ENCODE peak calls at places on chromosomes 11 and 22, in six cellular contexts. One of them, this sample, is unnamed.

GRCh38 chr11:112477152-112477928 is 216.7 kb upstream of the PLET1 start:
- DNase-seq in stimulated activated CD8-positive, alpha-beta memory T cell treated with anti-CD3 and anti-CD28 coated beads, Interleukin-4, amount 100 ng/mL, for 1 hour: no peak
- DNase-seq in AG10803: no peak
- DNase-seq in glutamatergic neuron: no peak
- DNase-seq in cardiac septum: no peak
- DNase-seq in GM03348: no peak
- DNase-seq in this sample: peak

GRCh38 chr22:44667829-44668189 is 34.2 kb upstream of the PRR5 start:
- DNase-seq in stimulated activated CD8-positive, alpha-beta memory T cell treated with anti-CD3 and anti-CD28 coated beads, Interleukin-4, amount 100 ng/mL, for 1 hour: peak
- DNase-seq in AG10803: no peak
- DNase-seq in glutamatergic neuron: no peak
- DNase-seq in cardiac septum: no peak
- DNase-seq in GM03348: peak
- DNase-seq in this sample: no peak

GRCh38 chr11:55942785-55943392 is 6.7 kb upstream of the OR5I1 start:
- DNase-seq in stimulated activated CD8-positive, alpha-beta memory T cell treated with anti-CD3 and anti-CD28 coated beads, Interleukin-4, amount 100 ng/mL, for 1 hour: no peak
- DNase-seq in AG10803: peak
- DNase-seq in glutamatergic neuron: no peak
- DNase-seq in cardiac septum: no peak
- DNase-seq in GM03348: peak
- DNase-seq in this sample: no peak

GRCh38 chr11:35290876-35291275 is 128.5 kb downstream of the SLC1A2 start:
- DNase-seq in stimulated activated CD8-positive, alpha-beta memory T cell treated with anti-CD3 and anti-CD28 coated beads, Interleukin-4, amount 100 ng/mL, for 1 hour: no peak
- DNase-seq in AG10803: no peak
- DNase-seq in glutamatergic neuron: no peak
- DNase-seq in cardiac septum: no peak
- DNase-seq in GM03348: no peak
- DNase-seq in this sample: no peak

GRCh38 chr22:38462960-38463784 is 4.7 kb upstream of the KDELR3 start:
- DNase-seq in stimulated activated CD8-positive, alpha-beta memory T cell treated with anti-CD3 and anti-CD28 coated beads, Interleukin-4, amount 100 ng/mL, for 1 hour: no peak
- DNase-seq in AG10803: no peak
- DNase-seq in glutamatergic neuron: peak
- DNase-seq in cardiac septum: no peak
- DNase-seq in GM03348: no peak
- DNase-seq in this sample: no peak

GRCh38 chr11:7967826-7968225 is 2.6 kb upstream of the NLRP10 start:
- DNase-seq in stimulated activated CD8-positive, alpha-beta memory T cell treated with anti-CD3 and anti-CD28 coated beads, Interleukin-4, amount 100 ng/mL, for 1 hour: no peak
- DNase-seq in AG10803: peak
- DNase-seq in glutamatergic neuron: no peak
- DNase-seq in cardiac septum: no peak
- DNase-seq in GM03348: no peak
- DNase-seq in this sample: no peak

GRCh38 chr11:96095884-96096301 is 172.0 kb upstream of the MTMR2 start:
- DNase-seq in stimulated activated CD8-positive, alpha-beta memory T cell treated with anti-CD3 and anti-CD28 coated beads, Interleukin-4, amount 100 ng/mL, for 1 hour: no peak
- DNase-seq in AG10803: no peak
- DNase-seq in glutamatergic neuron: no peak
- DNase-seq in cardiac septum: no peak
- DNase-seq in GM03348: no peak
- DNase-seq in this sample: no peak

GRCh38 chr11:125925247-125925740 is 20.6 kb upstream of the VSIG10L2 start:
- DNase-seq in stimulated activated CD8-positive, alpha-beta memory T cell treated with anti-CD3 and anti-CD28 coated beads, Interleukin-4, amount 100 ng/mL, for 1 hour: no peak
- DNase-seq in AG10803: no peak
- DNase-seq in glutamatergic neuron: no peak
- DNase-seq in cardiac septum: no peak
- DNase-seq in GM03348: no peak
- DNase-seq in this sample: no peak

GRCh38 chr22:46391486-46392136 is 56.1 kb downstream of the TRMU start:
- DNase-seq in stimulated activated CD8-positive, alpha-beta memory T cell treated with anti-CD3 and anti-CD28 coated beads, Interleukin-4, amount 100 ng/mL, for 1 hour: no peak
- DNase-seq in AG10803: no peak
- DNase-seq in glutamatergic neuron: no peak
- DNase-seq in cardiac septum: no peak
- DNase-seq in GM03348: no peak
- DNase-seq in this sample: no peak

GRCh38 chr22:44244265-44244822 is 63.6 kb downstream of the PARVG start:
- DNase-seq in stimulated activated CD8-positive, alpha-beta memory T cell treated with anti-CD3 and anti-CD28 coated beads, Interleukin-4, amount 100 ng/mL, for 1 hour: no peak
- DNase-seq in AG10803: no peak
- DNase-seq in glutamatergic neuron: no peak
- DNase-seq in cardiac septum: no peak
- DNase-seq in GM03348: no peak
- DNase-seq in this sample: no peak

GRCh38 chr22:49206281-49206680 is 621.4 kb downstream of the BRD1 start:
- DNase-seq in stimulated activated CD8-positive, alpha-beta memory T cell treated with anti-CD3 and anti-CD28 coated beads, Interleukin-4, amount 100 ng/mL, for 1 hour: no peak
- DNase-seq in AG10803: no peak
- DNase-seq in glutamatergic neuron: no peak
- DNase-seq in cardiac septum: no peak
- DNase-seq in GM03348: no peak
- DNase-seq in this sample: no peak

GRCh38 chr11:61138940-61139339 is 22.3 kb downstream of the VPS37C start:
- DNase-seq in stimulated activated CD8-positive, alpha-beta memory T cell treated with anti-CD3 and anti-CD28 coated beads, Interleukin-4, amount 100 ng/mL, for 1 hour: no peak
- DNase-seq in AG10803: peak
- DNase-seq in glutamatergic neuron: peak
- DNase-seq in cardiac septum: no peak
- DNase-seq in GM03348: peak
- DNase-seq in this sample: no peak

GRCh38 chr11:279966-280761 is 2.0 kb downstream of the NLRP6 start:
- DNase-seq in stimulated activated CD8-positive, alpha-beta memory T cell treated with anti-CD3 and anti-CD28 coated beads, Interleukin-4, amount 100 ng/mL, for 1 hour: no peak
- DNase-seq in AG10803: peak
- DNase-seq in glutamatergic neuron: no peak
- DNase-seq in cardiac septum: no peak
- DNase-seq in GM03348: peak
- DNase-seq in this sample: no peak

GRCh38 chr22:36073476-36073875 is 44.9 kb upstream of the RBFOX2 start:
- DNase-seq in stimulated activated CD8-positive, alpha-beta memory T cell treated with anti-CD3 and anti-CD28 coated beads, Interleukin-4, amount 100 ng/mL, for 1 hour: no peak
- DNase-seq in AG10803: peak
- DNase-seq in glutamatergic neuron: no peak
- DNase-seq in cardiac septum: no peak
- DNase-seq in GM03348: no peak
- DNase-seq in this sample: no peak

GRCh38 chr11:88482871-88483301 is 145.3 kb upstream of the CTSC start:
- DNase-seq in stimulated activated CD8-positive, alpha-beta memory T cell treated with anti-CD3 and anti-CD28 coated beads, Interleukin-4, amount 100 ng/mL, for 1 hour: no peak
- DNase-seq in AG10803: peak
- DNase-seq in glutamatergic neuron: no peak
- DNase-seq in cardiac septum: no peak
- DNase-seq in GM03348: no peak
- DNase-seq in this sample: no peak

GRCh38 chr11:115672999-115673411 is 168.8 kb upstream of the CADM1 start:
- DNase-seq in stimulated activated CD8-positive, alpha-beta memory T cell treated with anti-CD3 and anti-CD28 coated beads, Interleukin-4, amount 100 ng/mL, for 1 hour: no peak
- DNase-seq in AG10803: peak
- DNase-seq in glutamatergic neuron: no peak
- DNase-seq in cardiac septum: no peak
- DNase-seq in GM03348: no peak
- DNase-seq in this sample: no peak

GRCh38 chr11:65571940-65572339 is 398 bp upstream of the FAM89B start:
- DNase-seq in stimulated activated CD8-positive, alpha-beta memory T cell treated with anti-CD3 and anti-CD28 coated beads, Interleukin-4, amount 100 ng/mL, for 1 hour: no peak
- DNase-seq in AG10803: no peak
- DNase-seq in glutamatergic neuron: no peak
- DNase-seq in cardiac septum: no peak
- DNase-seq in GM03348: no peak
- DNase-seq in this sample: peak

This sample was measured in BE2C.